ENCODE peak calls at places on chromosomes 1 and 21, in four cellular contexts. R, E, J and B are unnamed samples.

GRCh38 chr1:81558291-81559076 is 242.2 kb upstream of the ADGRL2 start:
- DNase-seq in J (no peak), E (no peak), R (no peak), B (no peak)

GRCh38 chr1:218775476-218776170 is 398.1 kb upstream of the LYPLAL1 start:
- DNase-seq in E (no peak), J (no peak), R (no peak), B (no peak)

GRCh38 chr1:54274881-54275280 is 74.9 kb downstream of the MRPL37 start:
- DNase-seq in R (no peak), E (no peak), J (no peak), B (no peak)

GRCh38 chr21:27693376-27693775 is 726.5 kb upstream of the ADAMTS5 start:
- DNase-seq in E (no peak), J (no peak), R (no peak), B (no peak)

GRCh38 chr21:34698270-34699015 is 29.6 kb downstream of the CLIC6 start:
- DNase-seq in R (no peak), J (no peak), E (no peak), B (no peak)

GRCh38 chr1:161905269-161905884 is 118.3 kb downstream of the OLFML2B start:
- DNase-seq in R (no peak), E (no peak), J (no peak), B (no peak)

GRCh38 chr1:155598842-155599331 is 11.1 kb upstream of the MSTO1 start:
- DNase-seq in E (no peak), J (no peak), R (no peak), B (no peak)

GRCh38 chr1:192700834-192701271 is 64.9 kb downstream of the RGS13 start:
- DNase-seq in E (no peak), J (no peak), R (no peak), B (no peak)

GRCh38 chr1:64923294-64923718 is 43.0 kb downstream of the JAK1 start:
- DNase-seq in E (no peak), J (peak; percentile 5), R (no peak), B (no peak)

GRCh38 chr1:35715568-35716002 is 3.1 kb downstream of the C1orf216 start:
- DNase-seq in E (peak; percentile 58), R (peak; percentile 84), J (no peak), B (peak; percentile 61)

GRCh38 chr21:42480736-42481135 is 15.3 kb downstream of the RSPH1 start:
- DNase-seq in J (no peak), R (no peak), E (no peak), B (no peak)

GRCh38 chr1:69533343-69533742 is 34.4 kb upstream of the LRRC7 start:
- DNase-seq in E (no peak), R (no peak), J (no peak), B (no peak)

GRCh38 chr1:165807613-165808012 is 19.8 kb upstream of the UCK2 start:
- DNase-seq in R (no peak), E (no peak), J (no peak), B (no peak)

GRCh38 chr1:29925058-29925457 is 688.7 kb downstream of the PTPRU start:
- DNase-seq in J (no peak), E (no peak), R (no peak), B (no peak)

GRCh38 chr1:103107696-103108524 is at the start of gene COL11A1:
- DNase-seq in J (no peak), R (no peak), E (no peak), B (no peak)

GRCh38 chr1:176111835-176112234 is 95.3 kb downstream of the COP1 start:
- DNase-seq in E (no peak), J (no peak), R (no peak), B (no peak)

GRCh38 chr1:42684139-42684538 is 1.9 kb downstream of the YBX1 start:
- DNase-seq in J (no peak), R (no peak), E (no peak), B (no peak)

GRCh38 chr1:185318431-185319151 is 1.5 kb upstream of the IVNS1ABP start:
- DNase-seq in E (no peak), J (no peak), R (no peak), B (no peak)

GRCh38 chr1:6425671-6426070 is 1.1 kb downstream of the ESPN start:
- DNase-seq in J (no peak), E (no peak), R (no peak), B (no peak)

GRCh38 chr21:31577280-31577679 is 82.2 kb upstream of the SOD1 start:
- DNase-seq in J (no peak), R (no peak), E (no peak), B (no peak)

GRCh38 chr1:26789953-26790352 is 2.2 kb downstream of the PIGV start:
- DNase-seq in E (no peak), R (no peak), J (no peak), B (no peak)

GRCh38 chr1:1204998-1205768 is 1.2 kb downstream of the TNFRSF18 start:
- DNase-seq in R (no peak), J (no peak), E (no peak), B (no peak)

GRCh38 chr1:43435146-43436145 is 18.3 kb downstream of the HYI start:
- DNase-seq in J (no peak), E (peak; percentile 49), R (peak; percentile 23), B (peak; percentile 50)

GRCh38 chr1:204409111-204409510 is 2.5 kb downstream of the PPP1R15B start:
- DNase-seq in R (no peak), E (no peak), J (peak; percentile 34), B (no peak)

GRCh38 chr1:26686795-26687194 is 9.0 kb upstream of the ARID1A start:
- DNase-seq in E (no peak), R (no peak), J (no peak), B (no peak)

DNA sequence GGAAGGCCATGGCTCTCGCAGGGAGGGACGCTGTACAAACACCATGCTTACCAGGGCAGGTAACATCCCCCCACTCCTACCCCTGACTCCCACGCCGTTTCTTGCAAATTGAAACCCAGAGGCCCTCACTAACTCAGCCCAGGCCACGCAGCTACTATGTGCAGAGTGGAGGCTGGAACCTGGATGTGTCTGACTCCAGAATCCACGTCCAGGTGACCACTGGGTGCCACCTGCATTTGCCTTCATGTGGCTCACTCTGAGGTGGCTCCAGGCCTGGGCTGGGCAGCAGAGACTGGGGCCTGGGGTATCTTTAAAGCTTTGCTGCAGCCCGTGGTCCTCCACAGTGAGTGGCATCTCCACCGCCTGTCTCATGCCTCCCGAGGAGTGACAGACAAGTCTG is 29.6 kb upstream of the AJAP1 start:
- DNase-seq in E (no peak), R (peak; percentile 38), J (no peak), B (no peak)
- H3K9me3 ChIP-seq in E (no peaks in the 10 kb centered on the region), R (no peaks in the 10 kb centered on the region), J (no peaks in the 10 kb centered on the region), B (no peaks in the 10 kb centered on the region)

DNA sequence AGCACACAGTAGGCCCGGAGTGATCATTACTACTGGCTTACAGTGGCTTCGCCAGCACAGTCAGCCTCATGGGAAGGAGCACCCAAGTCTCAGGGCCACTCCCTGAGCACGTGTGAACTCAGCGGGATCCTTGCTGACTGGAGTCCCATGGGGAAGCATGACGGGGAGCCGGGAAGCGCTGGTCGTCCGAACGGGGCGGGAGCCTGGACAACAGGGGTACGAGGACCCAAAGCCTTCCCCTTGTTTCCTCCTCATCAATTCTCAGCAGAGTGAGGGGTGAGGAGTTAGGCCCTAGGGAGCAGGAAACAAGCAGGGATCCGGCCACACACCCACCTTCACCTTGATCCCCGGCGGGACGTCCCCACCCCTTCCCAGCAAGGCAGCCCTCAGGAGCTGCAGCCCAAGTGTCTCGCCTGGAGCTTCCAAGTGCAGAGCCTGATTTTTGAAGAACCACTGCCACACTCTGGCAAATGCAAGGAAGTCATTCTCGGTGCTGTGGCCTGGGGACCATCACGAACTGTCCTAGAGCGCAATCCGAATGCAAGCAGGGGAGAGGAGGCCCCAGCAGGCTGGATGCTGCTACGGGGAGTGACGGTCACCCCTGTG is 35.5 kb downstream of the TOMM20 start:
- DNase-seq in E (peak; percentile 72), R (peak; percentile 63), J (no peak), B (peak; percentile 65)
- H3K9me3 ChIP-seq in E (no peaks in the 10 kb centered on the region), R (no peaks in the 10 kb centered on the region), J (no peaks in the 10 kb centered on the region), B (no peaks in the 10 kb centered on the region)

GRCh38 chr1:111099289-111099688 is 40.6 kb downstream of the DRAM2 start:
- DNase-seq in J (no peak), R (no peak), E (no peak), B (no peak)
- H3K9me3 ChIP-seq in J (peaks cover 14% of the 10 kb centered on the region), R (peaks cover 14% of the 10 kb centered on the region), E (peaks cover 28% of the 10 kb centered on the region), B (no peaks in the 10 kb centered on the region)

GRCh38 chr1:152442291-152442690 is 28.2 kb upstream of the CRNN start:
- DNase-seq in J (no peak), R (no peak), E (peak; percentile 19), B (peak; percentile 52)

GRCh38 chr1:152444045-152444444 is 30.0 kb upstream of the CRNN start:
- DNase-seq in J (no peak), E (no peak), R (no peak), B (peak; percentile 54)

GRCh38 chr1:152440635-152441471 is 26.8 kb upstream of the CRNN start:
- DNase-seq in E (peak; percentile 73), R (peak; percentile 75), J (peak; percentile 92), B (peak; percentile 73)

GRCh38 chr1:152442765-152443164 is 28.7 kb upstream of the CRNN start:
- DNase-seq in J (peak; percentile 66), R (no peak), E (no peak), B (no peak)

DNA sequence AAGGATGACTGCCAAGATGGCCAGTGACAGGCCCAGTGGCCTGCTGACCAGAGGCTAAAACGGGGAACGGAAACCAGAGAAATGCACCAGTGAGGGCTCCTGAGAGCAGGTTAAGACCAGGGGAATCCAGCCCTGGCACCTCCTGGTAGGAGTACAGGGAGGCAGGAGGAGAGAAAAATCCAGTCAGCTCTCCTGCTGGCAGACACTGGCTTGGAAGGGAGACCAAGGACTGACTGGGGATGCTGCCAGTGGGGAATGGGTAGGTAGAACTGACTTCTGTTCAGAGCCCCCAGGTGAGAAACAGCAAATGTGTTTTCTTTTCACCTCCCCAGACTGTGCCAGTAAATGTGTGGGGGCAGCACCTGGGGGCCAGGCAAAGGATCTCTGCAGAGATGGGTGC is 27.7 kb upstream of the CRNN start:
- DNase-seq in R (no peak), J (peak; percentile 81), E (no peak), B (no peak)
- H3K9me3 ChIP-seq in R (no peaks in the 10 kb centered on the region), J (no peaks in the 10 kb centered on the region), E (no peaks in the 10 kb centered on the region), B (no peaks in the 10 kb centered on the region)

GRCh38 chr1:2848006-2848670 is 46.6 kb upstream of the TTC34 start:
- DNase-seq in E (no peak), R (no peak), J (no peak), B (no peak)

GRCh38 chr1:2840036-2840809 is 38.7 kb upstream of the TTC34 start:
- DNase-seq in J (no peak), E (no peak), R (no peak), B (no peak)

GRCh38 chr1:2850502-2850901 is 49.0 kb upstream of the TTC34 start:
- DNase-seq in J (no peak), E (no peak), R (no peak), B (no peak)

GRCh38 chr1:2847086-2847850 is 45.8 kb upstream of the TTC34 start:
- DNase-seq in E (no peak), J (no peak), R (no peak), B (no peak)

DNA sequence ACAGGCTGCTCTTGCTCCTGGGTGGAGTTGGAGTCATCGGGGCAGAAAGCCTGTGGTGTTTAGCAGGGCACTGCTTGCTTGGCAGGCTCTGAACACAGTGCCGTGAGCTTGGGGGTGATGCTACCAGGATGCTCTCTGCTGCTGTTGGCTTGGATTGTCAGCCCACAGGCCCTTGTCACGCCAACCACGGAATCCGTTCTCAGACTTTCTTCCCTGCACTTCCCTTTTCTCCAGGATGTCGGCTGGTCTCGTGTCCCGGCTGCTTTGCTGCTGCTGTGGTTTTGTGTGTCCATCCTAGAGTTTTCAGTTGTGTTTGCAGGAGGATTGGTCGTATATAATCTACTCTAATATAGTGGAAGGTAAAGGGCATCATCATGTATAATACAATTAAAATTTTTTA is 44.4 kb upstream of the TTC34 start:
- DNase-seq in R (no peak), J (no peak), E (no peak), B (no peak)
- H3K9me3 ChIP-seq in R (no peaks in the 10 kb centered on the region), J (peaks cover 8% of the 10 kb centered on the region), E (no peaks in the 10 kb centered on the region), B (no peaks in the 10 kb centered on the region)

GRCh38 chr1:4303303-4303702 is 351.1 kb upstream of the AJAP1 start:
- DNase-seq in J (no peak), R (peak; percentile 42), E (no peak), B (no peak)
- H3K9me3 ChIP-seq in J (no peaks in the 10 kb centered on the region), R (no peaks in the 10 kb centered on the region), E (no peaks in the 10 kb centered on the region), B (no peaks in the 10 kb centered on the region)